ENCODE peak calls at places on chromosomes 2 and 18, in four cellular contexts. Y is Calu3; L is cardiac muscle cell; X is CD4-positive, alpha-beta T cell. I is an unnamed sample.
A peak's percentile ranks its signal among the peaks of the same experiment; 100 is the strongest.

GRCh38 chr2:221601376-221601775 is 29.3 kb upstream of the EPHA4 start:
- DNase-seq in Y (no peak), X (no peak), L (no peak), I (no peak)

GRCh38 chr2:122523143-122523542 is 767.7 kb downstream of the TSN start:
- DNase-seq in X (no peak), L (no peak), Y (no peak), I (no peak)

GRCh38 chr2:33210626-33211025 is 263.9 kb downstream of the LTBP1 start:
- DNase-seq in X (no peak), L (no peak), Y (peak; percentile 36), I (no peak)

GRCh38 chr18:50751490-50751889 is 68.3 kb downstream of the MRO start:
- DNase-seq in Y (no peak), L (no peak), X (no peak), I (no peak)

GRCh38 chr2:102585704-102586404 is 33.5 kb upstream of the SLC9A2 start:
- DNase-seq in Y (peak; percentile 16), L (no peak), X (no peak), I (no peak)

GRCh38 chr2:74944987-74945782 is 13.3 kb upstream of the POLE4 start:
- DNase-seq in X (no peak), L (no peak), Y (no peak), I (no peak)

GRCh38 chr2:27707462-27708256 is 44.0 kb downstream of the SLC4A1AP start:
- DNase-seq in Y (no peak), X (no peak), L (no peak), I (no peak)

GRCh38 chr2:238839428-238839827 is 8.5 kb upstream of the TWIST2 start:
- DNase-seq in Y (no peak), X (no peak), L (no peak), I (no peak)

GRCh38 chr2:26033270-26033768 is 565 bp upstream of the RAB10 start:
- DNase-seq in Y (peak; percentile 74), L (peak; percentile 90), X (no peak), I (no peak)

GRCh38 chr18:59249186-59249774 is 24.0 kb downstream of the RAX start:
- DNase-seq in L (peak; percentile 76), Y (peak; percentile 70), X (no peak), I (no peak)

GRCh38 chr2:33291278-33292013 is 185.0 kb upstream of the RASGRP3 start:
- DNase-seq in Y (no peak), X (no peak), L (no peak), I (no peak)

GRCh38 chr18:22167091-22167470 is 2.3 kb upstream of the GATA6 start:
- DNase-seq in L (no peak), X (no peak), Y (peak; percentile 25), I (no peak)

GRCh38 chr2:130190237-130190636 is 8.0 kb downstream of the TUBA3E start:
- DNase-seq in Y (no peak), L (no peak), X (no peak), I (no peak)

GRCh38 chr2:60549250-60550150 is 4.0 kb downstream of the BCL11A start:
- DNase-seq in Y (peak; percentile 29), L (peak; percentile 69), X (no peak), I (no peak)

GRCh38 chr2:202152104-202152771 is 79.2 kb downstream of the KIAA2012 start:
- DNase-seq in L (no peak), X (no peak), Y (no peak), I (no peak)

GRCh38 chr2:202148515-202149154 is 75.6 kb downstream of the KIAA2012 start:
- DNase-seq in X (no peak), Y (no peak), L (no peak), I (no peak)

GRCh38 chr2:202149953-202150352 is 76.9 kb downstream of the KIAA2012 start:
- DNase-seq in Y (no peak), X (no peak), L (no peak), I (no peak)

GRCh38 chr2:202147775-202148174 is 74.7 kb downstream of the KIAA2012 start:
- DNase-seq in Y (no peak), L (no peak), X (no peak), I (no peak)

GRCh38 chr2:202149155-202149762 is 76.2 kb downstream of the KIAA2012 start:
- DNase-seq in Y (no peak), L (peak; percentile 18), X (no peak), I (no peak)
- TF ChIP-seq CTCF in Y (no peak), L (no peak), X (no peak), I (no peak)

GRCh38 chr18:37430346-37431076 is 135.1 kb downstream of the CELF4 start:
- DNase-seq in X (no peak), L (no peak), Y (no peak), I (no peak)
- TF ChIP-seq CTCF in X (no peak), L (no peak), Y (no peak), I (no peak)

GRCh38 chr2:524442-524841 is 152.8 kb downstream of the TMEM18 start:
- DNase-seq in X (no peak), L (no peak), Y (no peak), I (no peak)

GRCh38 chr2:525021-525420 is 152.2 kb downstream of the TMEM18 start:
- DNase-seq in Y (no peak), L (no peak), X (no peak), I (no peak)

GRCh38 chr2:522776-523175 is 154.4 kb downstream of the TMEM18 start:
- DNase-seq in X (no peak), Y (no peak), L (no peak), I (no peak)

GRCh38 chr2:521853-522530 is 155.2 kb downstream of the TMEM18 start:
- DNase-seq in Y (no peak), X (no peak), L (no peak), I (no peak)

GRCh38 chr2:523698-524270 is 153.4 kb downstream of the TMEM18 start:
- DNase-seq in Y (no peak), X (no peak), L (no peak), I (no peak)
- TF ChIP-seq CTCF in Y (no peak), X (no peak), L (no peak), I (no peak)

GRCh38 chr18:58140366-58141325 is 96.6 kb downstream of the NEDD4L start:
- DNase-seq in Y (peak; percentile 41), L (peak; percentile 21), X (no peak), I (no peak)
- TF ChIP-seq CTCF in Y (no peak), L (no peak), X (no peak), I (no peak)